ENCODE peak calls at places on chromosomes 11 and 22, in seven cellular contexts. S, T, Q, N, D, O and F are unnamed samples.

GRCh38 chr11:126951465-126951864 is 49.1 kb downstream of the KIRREL3 start:
- DNase-seq in S (no peak), N (no peak), Q (no peak), T (no peak), O (no peak), D (no peak), F (no peak)

GRCh38 chr11:8301622-8302021 is 37.9 kb upstream of the LMO1 start:
- DNase-seq in T (no peak), N (no peak), Q (no peak), D (no peak), S (no peak), O (no peak), F (no peak)

GRCh38 chr22:21947040-21948014 is 5.3 kb downstream of the PPM1F start:
- DNase-seq in D (no peak), S (no peak), N (peak; percentile 82), O (no peak), T (peak; percentile 63), Q (no peak), F (peak; percentile 63)

GRCh38 chr22:35464399-35464798 is 64.5 kb downstream of the MCM5 start:
- DNase-seq in S (no peak), T (no peak), Q (no peak), O (no peak), N (no peak), D (no peak), F (no peak)

GRCh38 chr22:19556963-19557545 is 32.8 kb upstream of the CLDN5 start:
- DNase-seq in S (no peak), O (no peak), D (no peak), N (no peak), T (no peak), Q (no peak), F (no peak)

GRCh38 chr11:114219559-114220349 is 76.4 kb upstream of the NNMT start:
- DNase-seq in T (peak; percentile 95), D (no peak), S (no peak), N (no peak), Q (no peak), O (no peak), F (no peak)

GRCh38 chr11:14644396-14645246 is 1.0 kb downstream of the PDE3B start:
- DNase-seq in T (no peak), N (peak; percentile 69), D (peak; percentile 47), S (no peak), O (peak; percentile 62), Q (peak; percentile 68), F (peak; percentile 73)

GRCh38 chr11:9760180-9760550 is 96.3 kb downstream of the SWAP70 start:
- DNase-seq in Q (no peak), N (no peak), O (peak; percentile 53), S (no peak), T (peak; percentile 87), D (no peak), F (no peak)

GRCh38 chr11:44241851-44242250 is 68.1 kb downstream of the ALX4 start:
- DNase-seq in D (no peak), N (no peak), Q (no peak), S (no peak), O (no peak), T (no peak), F (no peak)